ENCODE peak calls at places on chromosome 20, in nine cellular contexts. One of them, this sample, is unnamed.

GRCh38 chr20:37123441-37123840 is 27.6 kb upstream of the RBL1 start:
- DNase-seq in H1: no peak
- DNase-seq in suprapubic skin: no peak
- DNase-seq in transverse colon: no peak
- DNase-seq in IMR-90: no peak
- DNase-seq in uterus: no peak
- DNase-seq in breast epithelium: no peak
- DNase-seq in A549: no peak
- DNase-seq in tibial nerve: no peak
- DNase-seq in this sample: no peak

GRCh38 chr20:22428051-22428450 is 156.3 kb downstream of the FOXA2 start:
- DNase-seq in breast epithelium: no peak
- DNase-seq in A549: no peak
- DNase-seq in suprapubic skin: no peak
- DNase-seq in IMR-90: no peak
- DNase-seq in H1: no peak
- DNase-seq in tibial nerve: no peak
- DNase-seq in uterus: no peak
- DNase-seq in transverse colon: no peak
- DNase-seq in this sample: no peak

GRCh38 chr20:61430228-61430624 is 178.2 kb downstream of the CDH4 start:
- DNase-seq in uterus: no peak
- DNase-seq in A549: no peak
- DNase-seq in suprapubic skin: no peak
- DNase-seq in IMR-90: no peak
- DNase-seq in transverse colon: no peak
- DNase-seq in breast epithelium: no peak
- DNase-seq in H1: no peak
- DNase-seq in tibial nerve: no peak
- DNase-seq in this sample: no peak

GRCh38 chr20:34302312-34302722 is 838 bp downstream of the AHCY start:
- DNase-seq in transverse colon: no peak
- DNase-seq in IMR-90: peak; percentile 47
- DNase-seq in breast epithelium: no peak
- DNase-seq in H1: no peak
- DNase-seq in A549: peak; percentile 33
- DNase-seq in tibial nerve: no peak
- DNase-seq in uterus: no peak
- DNase-seq in suprapubic skin: no peak
- DNase-seq in this sample: no peak

GRCh38 chr20:48556956-48557355 is 270.8 kb downstream of the PREX1 start:
- DNase-seq in H1: no peak
- DNase-seq in tibial nerve: no peak
- DNase-seq in suprapubic skin: no peak
- DNase-seq in transverse colon: no peak
- DNase-seq in uterus: no peak
- DNase-seq in breast epithelium: no peak
- DNase-seq in A549: no peak
- DNase-seq in IMR-90: no peak
- DNase-seq in this sample: no peak

GRCh38 chr20:13915244-13915643 is 75.2 kb downstream of the SEL1L2 start:
- DNase-seq in suprapubic skin: no peak
- DNase-seq in H1: no peak
- DNase-seq in IMR-90: no peak
- DNase-seq in uterus: no peak
- DNase-seq in transverse colon: no peak
- DNase-seq in breast epithelium: no peak
- DNase-seq in tibial nerve: no peak
- DNase-seq in A549: no peak
- DNase-seq in this sample: no peak

GRCh38 chr20:52482049-52482448 is 290.5 kb upstream of the ZFP64 start:
- DNase-seq in breast epithelium: no peak
- DNase-seq in suprapubic skin: no peak
- DNase-seq in A549: no peak
- DNase-seq in H1: no peak
- DNase-seq in IMR-90: no peak
- DNase-seq in tibial nerve: no peak
- DNase-seq in uterus: no peak
- DNase-seq in transverse colon: no peak
- DNase-seq in this sample: no peak

GRCh38 chr20:48467622-48468021 is 360.2 kb downstream of the PREX1 start:
- DNase-seq in H1: no peak
- DNase-seq in A549: no peak
- DNase-seq in breast epithelium: no peak
- DNase-seq in tibial nerve: no peak
- DNase-seq in transverse colon: no peak
- DNase-seq in IMR-90: no peak
- DNase-seq in suprapubic skin: no peak
- DNase-seq in uterus: no peak
- DNase-seq in this sample: no peak

GRCh38 chr20:44495257-44495656 is 19.6 kb downstream of the TTPAL start:
- DNase-seq in suprapubic skin: no peak
- DNase-seq in tibial nerve: no peak
- DNase-seq in transverse colon: no peak
- DNase-seq in IMR-90: peak; percentile 87
- DNase-seq in uterus: no peak
- DNase-seq in breast epithelium: no peak
- DNase-seq in A549: no peak
- DNase-seq in H1: no peak
- DNase-seq in this sample: no peak

GRCh38 chr20:32252189-32252588 is 25.3 kb upstream of the KIF3B start:
- DNase-seq in suprapubic skin: no peak
- DNase-seq in breast epithelium: no peak
- DNase-seq in IMR-90: no peak
- DNase-seq in H1: no peak
- DNase-seq in A549: no peak
- DNase-seq in uterus: no peak
- DNase-seq in tibial nerve: no peak
- DNase-seq in transverse colon: no peak
- DNase-seq in this sample: no peak

GRCh38 chr20:51697119-51697826 is 70.9 kb downstream of the ATP9A start:
- DNase-seq in transverse colon: no peak
- DNase-seq in uterus: no peak
- DNase-seq in breast epithelium: no peak
- DNase-seq in suprapubic skin: peak; percentile 4
- DNase-seq in tibial nerve: no peak
- DNase-seq in IMR-90: peak; percentile 31
- DNase-seq in A549: no peak
- DNase-seq in H1: no peak
- DNase-seq in this sample: no peak

DNA sequence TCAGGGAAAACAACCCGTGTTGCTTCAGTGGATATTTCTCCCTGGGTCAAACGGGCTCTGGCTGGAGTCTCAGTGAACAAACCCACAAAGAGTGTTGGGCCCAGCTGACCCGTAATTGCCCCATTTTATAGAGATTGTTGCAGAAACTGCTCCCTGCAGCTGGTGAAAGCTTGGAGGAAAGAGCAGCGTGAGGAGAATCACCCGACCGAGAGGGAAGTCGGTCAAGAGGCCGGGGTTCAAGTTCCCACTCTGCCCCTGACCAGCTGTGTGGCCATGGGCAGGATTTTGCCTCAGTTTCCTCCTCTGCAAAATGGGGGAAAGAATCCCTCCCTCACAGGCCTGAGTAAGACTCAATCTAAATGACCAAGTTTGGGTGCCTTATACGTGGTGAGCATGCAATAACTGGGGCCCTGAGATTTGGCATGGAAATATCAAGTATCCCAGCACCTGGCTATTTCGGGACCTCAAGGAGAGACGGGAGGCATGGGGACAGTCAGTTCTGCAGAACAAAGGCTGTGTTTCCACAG is 1.7 kb upstream of the TGM2 start:
- DNase-seq in uterus: no peak
- DNase-seq in tibial nerve: no peak
- DNase-seq in breast epithelium: no peak
- DNase-seq in IMR-90: no peak
- DNase-seq in transverse colon: no peak
- DNase-seq in H1: no peak
- DNase-seq in suprapubic skin: no peak
- DNase-seq in A549: no peak
- DNase-seq in this sample: no peak
- H3K4me1 ChIP-seq in uterus: peaks cover 4% of the 10 kb centered on the region
- H3K4me1 ChIP-seq in tibial nerve: peaks cover 43% of the 10 kb centered on the region
- H3K4me1 ChIP-seq in breast epithelium: peaks cover 6% of the 10 kb centered on the region
- H3K4me1 ChIP-seq in IMR-90: peaks cover 61% of the 10 kb centered on the region
- H3K4me1 ChIP-seq in transverse colon: peaks cover 10% of the 10 kb centered on the region
- H3K4me1 ChIP-seq in H1: no peaks in the 10 kb centered on the region
- H3K4me1 ChIP-seq in suprapubic skin: peaks cover 12% of the 10 kb centered on the region
- H3K4me1 ChIP-seq in A549: peaks cover 89% of the 10 kb centered on the region
- H3K4me1 ChIP-seq in this sample: peaks cover 21% of the 10 kb centered on the region

GRCh38 chr20:50642288-50642803 is 49.0 kb downstream of the RIPOR3 start:
- DNase-seq in transverse colon: no peak
- DNase-seq in tibial nerve: no peak
- DNase-seq in uterus: no peak
- DNase-seq in A549: no peak
- DNase-seq in IMR-90: no peak
- DNase-seq in breast epithelium: no peak
- DNase-seq in H1: no peak
- DNase-seq in suprapubic skin: no peak
- DNase-seq in this sample: no peak

GRCh38 chr20:50645253-50646068 is 45.9 kb downstream of the RIPOR3 start:
- DNase-seq in H1: peak; percentile 85
- DNase-seq in A549: peak; percentile 99
- DNase-seq in breast epithelium: no peak
- DNase-seq in uterus: peak; percentile 92
- DNase-seq in transverse colon: peak; percentile 71
- DNase-seq in suprapubic skin: no peak
- DNase-seq in tibial nerve: peak; percentile 60
- DNase-seq in IMR-90: peak; percentile 100
- DNase-seq in this sample: no peak

GRCh38 chr20:50648651-50649050 is 42.7 kb downstream of the RIPOR3 start:
- DNase-seq in suprapubic skin: no peak
- DNase-seq in breast epithelium: no peak
- DNase-seq in uterus: no peak
- DNase-seq in transverse colon: no peak
- DNase-seq in IMR-90: no peak
- DNase-seq in tibial nerve: no peak
- DNase-seq in H1: no peak
- DNase-seq in A549: no peak
- DNase-seq in this sample: no peak

GRCh38 chr20:50649587-50649986 is 41.8 kb downstream of the RIPOR3 start:
- DNase-seq in suprapubic skin: no peak
- DNase-seq in tibial nerve: no peak
- DNase-seq in H1: no peak
- DNase-seq in transverse colon: no peak
- DNase-seq in IMR-90: no peak
- DNase-seq in A549: no peak
- DNase-seq in breast epithelium: no peak
- DNase-seq in uterus: no peak
- DNase-seq in this sample: no peak

DNA sequence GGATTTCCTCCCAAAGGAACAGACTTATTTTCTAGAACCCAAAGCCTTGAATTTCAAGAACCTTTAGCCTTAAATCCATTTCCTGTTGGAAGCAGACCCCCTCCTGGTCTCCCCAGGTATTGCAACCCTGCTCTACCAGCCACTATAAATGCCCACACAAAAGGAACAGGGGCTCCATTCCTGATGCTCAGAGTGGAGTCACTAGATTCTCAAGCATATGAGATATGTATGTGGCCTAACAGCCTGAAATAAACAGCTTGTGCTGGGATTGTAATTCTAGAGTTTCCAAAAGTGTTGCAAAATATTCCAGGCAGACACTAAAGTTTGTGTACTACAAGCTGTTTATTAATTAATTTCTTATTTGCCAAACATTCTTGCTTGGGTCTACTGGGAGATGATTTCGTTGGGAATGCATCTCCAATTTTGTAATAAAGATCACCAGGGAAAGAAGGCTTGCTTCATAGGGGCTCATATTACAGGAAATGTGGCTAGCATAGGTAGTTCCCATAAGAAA is 44.8 kb downstream of the RIPOR3 start:
- DNase-seq in A549: no peak
- DNase-seq in IMR-90: peak; percentile 86
- DNase-seq in tibial nerve: peak; percentile 43
- DNase-seq in H1: no peak
- DNase-seq in suprapubic skin: no peak
- DNase-seq in uterus: no peak
- DNase-seq in breast epithelium: no peak
- DNase-seq in transverse colon: no peak
- DNase-seq in this sample: no peak
- TF ChIP-seq POLR2A in A549: no peak
- TF ChIP-seq POLR2A in IMR-90: no peak
- TF ChIP-seq POLR2A in tibial nerve: no peak
- TF ChIP-seq POLR2A in H1: no peak
- TF ChIP-seq POLR2A in suprapubic skin: no peak
- TF ChIP-seq POLR2A in uterus: no peak
- TF ChIP-seq POLR2A in breast epithelium: no peak
- TF ChIP-seq POLR2A in transverse colon: no peak
- TF ChIP-seq POLR2A in this sample: no peak

DNA sequence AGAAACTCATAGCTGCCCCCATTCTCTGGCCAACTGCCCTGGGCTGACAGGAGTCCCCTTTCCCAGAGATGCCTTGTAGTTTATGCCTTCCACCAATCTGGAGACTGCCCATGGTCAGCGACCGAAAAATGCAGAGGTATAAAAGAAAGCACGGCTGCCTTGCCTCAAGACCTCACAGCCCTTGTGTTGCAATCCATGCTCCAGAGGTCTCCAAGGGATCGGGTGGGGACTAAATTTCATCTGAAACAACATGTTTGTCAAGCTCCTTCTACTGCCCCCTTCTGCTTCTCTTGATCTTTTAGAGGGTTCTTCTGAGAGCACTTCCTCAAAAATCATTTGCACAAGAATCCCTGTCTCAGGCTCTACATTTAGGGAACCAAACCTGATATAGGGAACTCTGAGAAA is 128.8 kb downstream of the PLCB1 start:
- DNase-seq in H1: no peak
- DNase-seq in transverse colon: no peak
- DNase-seq in tibial nerve: peak; percentile 7
- DNase-seq in A549: no peak
- DNase-seq in breast epithelium: no peak
- DNase-seq in uterus: no peak
- DNase-seq in suprapubic skin: no peak
- DNase-seq in IMR-90: no peak
- DNase-seq in this sample: no peak
- H3K4me1 ChIP-seq in H1: no peaks in the 10 kb centered on the region
- H3K4me1 ChIP-seq in transverse colon: no peaks in the 10 kb centered on the region
- H3K4me1 ChIP-seq in tibial nerve: peaks cover 3% of the 10 kb centered on the region
- H3K4me1 ChIP-seq in A549: no peaks in the 10 kb centered on the region
- H3K4me1 ChIP-seq in breast epithelium: no peaks in the 10 kb centered on the region
- H3K4me1 ChIP-seq in uterus: no peaks in the 10 kb centered on the region
- H3K4me1 ChIP-seq in suprapubic skin: no peaks in the 10 kb centered on the region
- H3K4me1 ChIP-seq in IMR-90: peaks cover 2% of the 10 kb centered on the region
- H3K4me1 ChIP-seq in this sample: no peaks in the 10 kb centered on the region

DNA sequence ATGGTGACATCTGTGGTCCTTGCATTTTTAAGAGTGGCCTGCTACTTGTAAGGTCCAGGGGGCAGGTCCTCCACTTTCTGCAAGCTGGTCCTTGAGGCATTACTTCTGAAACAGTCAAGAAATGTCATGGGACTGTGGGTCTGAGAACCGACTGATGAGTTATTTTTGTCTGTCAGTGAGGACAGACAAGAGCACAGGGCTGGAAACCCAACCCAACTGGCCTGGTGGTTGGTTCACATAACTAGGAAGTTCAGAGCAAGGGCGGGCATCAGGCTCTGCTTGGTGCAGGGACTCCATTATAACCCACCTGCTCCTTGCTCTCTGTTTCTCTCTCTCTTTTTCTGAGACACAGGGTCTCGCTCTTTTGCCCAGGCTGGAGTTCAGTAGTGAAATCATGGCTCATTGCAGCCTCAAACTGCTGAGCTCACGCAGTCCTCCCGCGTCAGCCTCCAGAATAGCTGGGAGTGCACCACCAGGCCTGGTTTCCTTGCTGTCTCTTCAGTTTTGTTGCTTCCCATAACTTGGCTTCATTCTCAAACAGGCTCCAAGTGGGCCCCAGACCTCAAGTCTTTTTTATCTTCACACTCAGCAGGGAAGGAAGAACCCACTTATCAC is 9.2 kb downstream of the CST3 start:
- DNase-seq in tibial nerve: no peak
- DNase-seq in breast epithelium: no peak
- DNase-seq in IMR-90: no peak
- DNase-seq in H1: no peak
- DNase-seq in uterus: no peak
- DNase-seq in suprapubic skin: no peak
- DNase-seq in transverse colon: no peak
- DNase-seq in A549: no peak
- DNase-seq in this sample: no peak
- TF ChIP-seq POLR2A in tibial nerve: no peak
- TF ChIP-seq POLR2A in breast epithelium: no peak
- TF ChIP-seq POLR2A in IMR-90: no peak
- TF ChIP-seq POLR2A in H1: no peak
- TF ChIP-seq POLR2A in uterus: no peak
- TF ChIP-seq POLR2A in suprapubic skin: no peak
- TF ChIP-seq POLR2A in transverse colon: no peak
- TF ChIP-seq POLR2A in A549: no peak
- TF ChIP-seq POLR2A in this sample: no peak